ENCODE peak calls at places on chromosomes 11 and 22, in five cellular contexts. T is Right ventricle myocardium superior; J is amygdala; V is stimulated activated CD8-positive, alpha-beta memory T cell treated with anti-CD3 and anti-CD28 coated beads, Interleukin-7, amount 100 ng/mL, for 1 hour; O is stimulated activated CD4-positive, alpha-beta T cell treated with anti-CD3 and anti-CD28 coated beads, Interleukin-12 subunit alpha, Interleukin-12 subunit beta, amount 100 ng/mL, for 48 hours. X is an unnamed sample.

GRCh38 chr11:43736502-43737193 is 56.1 kb downstream of the HSD17B12 start:
- DNase-seq in T (no peak), J (no peak), V (no peak), O (no peak), X (no peak)

GRCh38 chr22:24496661-24497060 is 1.5 kb downstream of the UPB1 start:
- DNase-seq in T (no peak), J (no peak), V (no peak), O (no peak), X (no peak)

GRCh38 chr11:76284161-76284560 is 77.9 kb upstream of the WNT11 start:
- DNase-seq in T (no peak), J (no peak), V (no peak), O (no peak), X (peak)

GRCh38 chr22:50714150-50714549 is 23.9 kb upstream of the ACR start:
- DNase-seq in T (peak), J (no peak), V (no peak), O (no peak), X (no peak)

GRCh38 chr22:46679711-46680269 is 58.3 kb downstream of the CERK start:
- DNase-seq in T (no peak), J (no peak), V (no peak), O (no peak), X (no peak)

GRCh38 chr22:22386602-22387385 is 121.7 kb downstream of the ZNF280B start:
- DNase-seq in T (no peak), J (no peak), V (no peak), O (no peak), X (no peak)

GRCh38 chr11:15268598-15268997 is 153.9 kb downstream of the INSC start:
- DNase-seq in T (no peak), J (no peak), V (no peak), O (no peak), X (no peak)

GRCh38 chr11:33802414-33802950 is 28.2 kb upstream of the FBXO3 start:
- DNase-seq in T (peak), J (no peak), V (no peak), O (no peak), X (peak)

GRCh38 chr22:38176170-38176741 is 5.4 kb downstream of the PLA2G6 start:
- DNase-seq in T (peak), J (peak), V (no peak), O (peak), X (no peak)

GRCh38 chr11:109037856-109038780 is 373.2 kb downstream of the DDX10 start:
- DNase-seq in T (no peak), J (no peak), V (no peak), O (no peak), X (no peak)

GRCh38 chr11:74135516-74135840 is 35.3 kb downstream of the C2CD3 start:
- DNase-seq in T (no peak), J (no peak), V (no peak), O (no peak), X (no peak)

GRCh38 chr11:78359921-78360320 is 57.7 kb downstream of the GAB2 start:
- DNase-seq in T (no peak), J (no peak), V (no peak), O (no peak), X (no peak)

GRCh38 chr11:44271286-44271685 is 38.7 kb downstream of the ALX4 start:
- DNase-seq in T (no peak), J (no peak), V (no peak), O (no peak), X (no peak)

GRCh38 chr11:12397953-12398352 is 20.6 kb downstream of the PARVA start:
- DNase-seq in T (peak), J (no peak), V (no peak), O (no peak), X (peak)

GRCh38 chr11:60515144-60515855 is at the start of gene MS4A13:
- DNase-seq in T (no peak), J (no peak), V (no peak), O (no peak), X (no peak)

GRCh38 chr11:130133716-130134115 is 25.9 kb upstream of the ST14 start:
- DNase-seq in T (no peak), J (no peak), V (no peak), O (no peak), X (no peak)

GRCh38 chr11:117823941-117824420 is 563 bp downstream of the FXYD2 start:
- DNase-seq in T (peak), J (no peak), V (no peak), O (no peak), X (peak)

GRCh38 chr11:97607301-97608000 is 1217.6 kb downstream of the JRKL start:
- DNase-seq in T (no peak), J (no peak), V (no peak), O (no peak), X (no peak)

GRCh38 chr11:37087650-37088572 is 489.9 kb upstream of the RAG2 start:
- DNase-seq in T (no peak), J (no peak), V (no peak), O (no peak), X (no peak)

GRCh38 chr11:118152552-118153471 is at the start of gene SCN4B:
- DNase-seq in T (peak), J (peak), V (no peak), O (no peak), X (peak)

GRCh38 chr11:86923993-86924766 is 31.0 kb downstream of the FZD4 start:
- DNase-seq in T (no peak), J (no peak), V (no peak), O (no peak), X (peak)

GRCh38 chr22:17373839-17374238 is 4.6 kb downstream of the CECR2 start:
- DNase-seq in T (no peak), J (no peak), V (no peak), O (no peak), X (no peak)

GRCh38 chr11:133326332-133326731 is 206.0 kb downstream of the OPCML start:
- DNase-seq in T (no peak), J (no peak), V (no peak), O (no peak), X (no peak)

GRCh38 chr11:69352181-69352580 is 58.2 kb downstream of the MYEOV start:
- DNase-seq in T (no peak), J (no peak), V (no peak), O (no peak), X (no peak)

GRCh38 chr22:44091021-44091721 is 67.1 kb downstream of the PARVB start:
- DNase-seq in T (peak), J (no peak), V (no peak), O (peak), X (no peak)

GRCh38 chr11:62105611-62106245 is 18.1 kb upstream of the INCENP start:
- DNase-seq in T (no peak), J (no peak), V (no peak), O (no peak), X (no peak)

GRCh38 chr11:9758676-9759518 is 95.0 kb downstream of the SWAP70 start:
- DNase-seq in T (peak), J (peak), V (no peak), O (peak), X (peak)

GRCh38 chr11:111039982-111040381 is 205.5 kb upstream of the POU2AF2 start:
- DNase-seq in T (no peak), J (no peak), V (no peak), O (no peak), X (no peak)

GRCh38 chr11:118230088-118230487 is 5.3 kb upstream of the JAML start:
- DNase-seq in T (no peak), J (no peak), V (no peak), O (no peak), X (no peak)

GRCh38 chr11:83006877-83007330 is 64.8 kb downstream of the RAB30 start:
- DNase-seq in T (no peak), J (no peak), V (no peak), O (no peak), X (no peak)

GRCh38 chr11:76007179-76007578 is 192.2 kb downstream of the UVRAG start:
- DNase-seq in T (no peak), J (no peak), V (no peak), O (no peak), X (no peak)

GRCh38 chr11:70473873-70474690 is 75.8 kb downstream of the CTTN start:
- DNase-seq in T (no peak), J (no peak), V (no peak), O (no peak), X (no peak)

GRCh38 chr11:46560300-46561025 is 33.4 kb downstream of the AMBRA1 start:
- DNase-seq in T (no peak), J (no peak), V (no peak), O (peak), X (no peak)

GRCh38 chr11:68009391-68010000 is 631 bp upstream of the ALDH3B1 start:
- DNase-seq in T (peak), J (no peak), V (no peak), O (no peak), X (no peak)

GRCh38 chr22:26139320-26139719 is 29.9 kb upstream of the SEZ6L start:
- DNase-seq in T (peak), J (peak), V (no peak), O (no peak), X (no peak)

GRCh38 chr11:93585758-93586157 is 42.6 kb upstream of the SMCO4 start:
- DNase-seq in T (no peak), J (no peak), V (no peak), O (no peak), X (no peak)